ENCODE peak calls at places on chromosomes 7 and 10, in four cellular contexts. One of them, this sample, is unnamed.

GRCh38 chr7:43535031-43535451 is 47.9 kb upstream of the STK17A start:
- DNase-seq in H9: no peak
- DNase-seq in ascending aorta: no peak
- DNase-seq in psoas muscle: no peak
- DNase-seq in this sample: no peak

GRCh38 chr10:131577178-131577555 is 265.6 kb upstream of the TCERG1L start:
- DNase-seq in H9: no peak
- DNase-seq in ascending aorta: peak
- DNase-seq in psoas muscle: no peak
- DNase-seq in this sample: no peak

GRCh38 chr7:116802784-116803183 is 59.6 kb upstream of the CAPZA2 start:
- DNase-seq in H9: no peak
- DNase-seq in ascending aorta: no peak
- DNase-seq in psoas muscle: no peak
- DNase-seq in this sample: no peak

GRCh38 chr10:119370046-119370770 is 162.8 kb downstream of the GRK5 start:
- DNase-seq in H9: no peak
- DNase-seq in ascending aorta: peak
- DNase-seq in psoas muscle: no peak
- DNase-seq in this sample: no peak

GRCh38 chr7:93006480-93007095 is 111.2 kb downstream of the SAMD9 start:
- DNase-seq in H9: no peak
- DNase-seq in ascending aorta: no peak
- DNase-seq in psoas muscle: no peak
- DNase-seq in this sample: no peak

GRCh38 chr10:24202181-24202570 is 6.8 kb upstream of the KIAA1217 start:
- DNase-seq in H9: peak
- DNase-seq in ascending aorta: no peak
- DNase-seq in psoas muscle: no peak
- DNase-seq in this sample: no peak

GRCh38 chr7:3294432-3295100 is 6.5 kb upstream of the SDK1 start:
- DNase-seq in H9: peak
- DNase-seq in ascending aorta: no peak
- DNase-seq in psoas muscle: no peak
- DNase-seq in this sample: no peak

GRCh38 chr7:151504715-151505326 is 14.9 kb downstream of the RHEB start:
- DNase-seq in H9: no peak
- DNase-seq in ascending aorta: no peak
- DNase-seq in psoas muscle: no peak
- DNase-seq in this sample: no peak

GRCh38 chr7:44158873-44159631 is 17.9 kb upstream of the MYL7 start:
- DNase-seq in H9: no peak
- DNase-seq in ascending aorta: peak
- DNase-seq in psoas muscle: no peak
- DNase-seq in this sample: peak

GRCh38 chr7:45867471-45867870 is 5.4 kb downstream of the CCDC201 start:
- DNase-seq in H9: no peak
- DNase-seq in ascending aorta: no peak
- DNase-seq in psoas muscle: no peak
- DNase-seq in this sample: no peak

GRCh38 chr7:45869426-45869825 is 3.5 kb downstream of the CCDC201 start:
- DNase-seq in H9: no peak
- DNase-seq in ascending aorta: no peak
- DNase-seq in psoas muscle: no peak
- DNase-seq in this sample: no peak

GRCh38 chr7:45865594-45866410 is 7.1 kb downstream of the CCDC201 start:
- DNase-seq in H9: no peak
- DNase-seq in ascending aorta: no peak
- DNase-seq in psoas muscle: no peak
- DNase-seq in this sample: no peak

GRCh38 chr7:45863715-45864114 is 9.2 kb downstream of the CCDC201 start:
- DNase-seq in H9: peak
- DNase-seq in ascending aorta: no peak
- DNase-seq in psoas muscle: no peak
- DNase-seq in this sample: no peak
- TF ChIP-seq CTCF in H9: peak
- TF ChIP-seq CTCF in ascending aorta: no peak
- TF ChIP-seq CTCF in psoas muscle: no peak
- TF ChIP-seq CTCF in this sample: no peak

DNA sequence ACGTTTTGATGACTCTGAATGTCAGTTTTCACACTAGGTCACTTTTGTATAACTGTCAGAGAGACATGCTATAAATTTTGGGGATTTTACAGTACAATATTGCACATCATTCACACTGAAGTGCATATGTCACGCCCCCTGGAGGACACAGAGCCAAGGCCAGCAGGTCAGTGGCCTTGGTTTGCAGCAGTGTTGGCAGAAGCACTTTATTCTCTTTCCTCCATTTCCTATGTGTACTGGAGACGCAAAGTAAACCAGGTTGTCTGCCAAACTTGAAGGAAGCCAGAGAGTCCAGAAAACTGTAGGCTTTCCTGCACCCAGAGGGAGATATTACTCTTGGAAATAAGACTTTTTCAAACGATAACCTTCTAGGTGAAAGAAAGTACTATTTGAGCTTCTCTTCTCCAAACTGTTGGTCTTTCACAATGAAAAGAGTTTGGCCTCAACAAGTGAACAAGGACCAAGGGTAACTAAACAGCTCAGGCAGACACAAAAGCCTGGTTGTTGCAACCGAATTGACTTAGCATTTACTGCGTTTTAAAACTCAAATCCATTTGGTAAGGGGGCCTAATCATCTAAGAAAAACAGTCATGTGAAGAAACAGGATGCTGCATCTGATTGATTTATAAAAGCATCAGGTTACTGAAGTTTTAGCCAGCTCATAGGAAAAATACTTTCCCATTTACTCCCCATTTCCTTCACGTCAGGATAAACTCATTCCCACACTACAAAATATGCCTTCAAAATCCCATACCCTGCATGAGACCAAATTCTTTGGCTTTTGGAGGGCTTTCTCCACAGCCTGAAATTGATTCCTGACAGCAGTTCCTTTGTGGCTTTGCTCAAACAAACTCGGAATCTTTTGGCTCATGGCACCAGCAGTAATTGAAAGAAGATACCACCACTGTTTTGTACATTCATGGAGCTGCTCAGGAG is 83.0 kb upstream of the SEC61G start:
- DNase-seq in H9: peak
- DNase-seq in ascending aorta: no peak
- DNase-seq in psoas muscle: no peak
- DNase-seq in this sample: no peak
- TF ChIP-seq CTCF in H9: peak
- TF ChIP-seq CTCF in ascending aorta: peak
- TF ChIP-seq CTCF in psoas muscle: peak
- TF ChIP-seq CTCF in this sample: no peak

DNA sequence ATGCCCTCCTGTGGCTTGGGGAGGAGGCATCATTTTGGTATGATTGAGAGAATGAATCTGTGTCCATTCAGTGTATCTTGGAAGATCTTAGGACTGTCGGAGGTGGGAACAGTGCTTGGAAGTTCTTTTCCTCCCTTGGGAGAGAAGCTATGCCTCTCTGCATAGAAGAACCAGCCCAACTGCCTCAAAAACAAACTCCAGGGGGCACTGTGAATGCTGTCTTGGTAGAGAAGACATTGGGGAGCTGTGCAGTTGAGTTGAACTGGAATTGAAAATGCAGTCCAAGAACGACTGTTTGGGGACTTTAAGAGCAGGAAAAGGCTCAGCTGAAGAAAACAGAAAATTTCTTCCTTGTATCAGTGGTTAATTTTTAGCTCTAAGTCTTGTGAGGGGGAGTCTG is 4.9 kb upstream of the GJD4 start:
- DNase-seq in H9: no peak
- DNase-seq in ascending aorta: no peak
- DNase-seq in psoas muscle: no peak
- DNase-seq in this sample: no peak
- TF ChIP-seq CTCF in H9: peak
- TF ChIP-seq CTCF in ascending aorta: no peak
- TF ChIP-seq CTCF in psoas muscle: no peak
- TF ChIP-seq CTCF in this sample: no peak

DNA sequence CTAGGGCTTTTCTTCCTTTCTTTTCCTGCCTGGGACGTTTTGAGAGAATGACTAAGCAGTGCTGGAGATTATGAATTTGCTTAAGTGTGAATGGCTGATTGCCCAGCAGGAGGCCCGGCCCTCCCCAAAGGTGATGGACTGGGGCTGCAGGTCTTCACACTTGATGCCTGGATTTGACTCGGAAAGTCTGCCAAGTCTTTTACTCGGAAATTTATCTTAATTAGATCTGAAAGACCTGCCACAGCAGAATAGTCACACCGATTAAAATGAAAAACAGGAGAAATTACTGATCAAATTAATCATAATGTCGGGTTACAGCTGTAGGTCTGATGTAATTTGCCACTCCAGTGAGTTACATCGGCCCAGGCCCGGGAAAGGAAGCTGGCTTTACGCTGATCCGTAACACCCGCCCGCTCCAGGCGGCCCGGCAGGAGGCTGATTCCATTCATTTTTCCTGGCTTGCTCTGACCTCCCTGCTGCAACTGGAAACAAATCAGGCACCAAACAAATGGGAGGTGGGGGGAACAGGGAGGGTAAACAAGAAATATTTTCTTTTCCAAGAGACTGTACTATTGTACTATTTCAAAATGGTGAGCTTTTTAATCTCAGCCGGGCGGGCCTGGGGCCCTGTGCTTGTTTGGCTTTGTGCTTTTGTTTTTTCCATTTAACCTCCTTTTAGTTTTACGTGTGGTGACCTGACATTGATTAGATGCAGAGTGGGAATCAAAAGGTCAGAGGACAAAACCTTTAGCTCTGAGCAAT is 212.4 kb upstream of the YAE1 start:
- DNase-seq in H9: peak
- DNase-seq in ascending aorta: no peak
- DNase-seq in psoas muscle: no peak
- DNase-seq in this sample: no peak
- TF ChIP-seq CTCF in H9: no peak
- TF ChIP-seq CTCF in ascending aorta: peak
- TF ChIP-seq CTCF in psoas muscle: no peak
- TF ChIP-seq CTCF in this sample: no peak

DNA sequence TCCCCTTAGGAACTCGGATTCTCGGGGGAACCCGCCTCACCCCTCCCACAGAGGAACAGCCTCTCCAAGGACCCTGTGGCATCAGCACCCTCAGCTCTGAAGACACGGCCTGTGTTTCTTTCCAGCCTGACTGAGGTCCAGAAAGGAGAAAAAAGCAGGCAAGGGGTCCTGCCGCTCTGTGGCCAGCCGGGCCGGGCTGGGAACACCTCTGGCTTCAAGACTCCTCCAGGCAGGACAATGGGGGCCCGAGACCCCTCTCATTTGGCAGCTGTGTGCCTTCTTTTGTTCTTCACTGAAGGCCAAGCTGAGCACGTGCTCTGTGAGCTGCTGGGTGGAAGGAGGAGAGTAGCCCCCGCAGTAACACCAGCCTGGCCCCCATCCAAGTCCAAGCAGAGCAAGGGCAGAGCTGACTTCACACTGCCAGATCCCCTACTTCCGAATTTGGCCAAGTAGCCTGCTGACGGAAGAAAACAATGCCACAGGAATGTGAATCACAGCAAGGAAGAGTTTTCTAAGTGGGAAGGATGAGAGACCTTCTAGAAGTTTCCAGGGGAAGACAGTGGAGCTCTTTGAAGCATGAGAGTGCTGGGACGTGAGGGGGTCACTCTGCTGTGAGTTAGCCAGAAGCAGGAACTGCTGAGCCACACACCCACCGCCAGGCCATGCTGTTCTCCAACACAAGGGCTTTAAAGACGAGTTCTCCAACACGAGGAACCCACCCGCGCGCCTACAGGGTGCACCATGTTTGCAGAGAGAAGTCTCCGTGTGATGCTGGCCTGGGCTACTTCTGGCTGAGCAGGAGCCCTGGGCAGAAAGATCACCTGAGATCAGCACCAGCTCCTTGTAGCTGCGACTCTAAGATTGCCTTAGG is 3.1 kb downstream of the CNPY1 start:
- DNase-seq in H9: peak
- DNase-seq in ascending aorta: no peak
- DNase-seq in psoas muscle: no peak
- DNase-seq in this sample: no peak
- TF ChIP-seq CTCF in H9: peak
- TF ChIP-seq CTCF in ascending aorta: no peak
- TF ChIP-seq CTCF in psoas muscle: no peak
- TF ChIP-seq CTCF in this sample: no peak

GRCh38 chr10:112282086-112282485 is 1.1 kb upstream of the TECTB start:
- DNase-seq in H9: no peak
- DNase-seq in ascending aorta: no peak
- DNase-seq in psoas muscle: no peak
- DNase-seq in this sample: no peak

GRCh38 chr10:112280205-112280921 is 2.8 kb upstream of the TECTB start:
- DNase-seq in H9: no peak
- DNase-seq in ascending aorta: no peak
- DNase-seq in psoas muscle: no peak
- DNase-seq in this sample: no peak

GRCh38 chr10:112279482-112279881 is 3.7 kb upstream of the TECTB start:
- DNase-seq in H9: no peak
- DNase-seq in ascending aorta: no peak
- DNase-seq in psoas muscle: no peak
- DNase-seq in this sample: no peak

GRCh38 chr10:112286837-112287818 is 3.9 kb downstream of the TECTB start:
- DNase-seq in H9: no peak
- DNase-seq in ascending aorta: no peak
- DNase-seq in psoas muscle: no peak
- DNase-seq in this sample: no peak

DNA sequence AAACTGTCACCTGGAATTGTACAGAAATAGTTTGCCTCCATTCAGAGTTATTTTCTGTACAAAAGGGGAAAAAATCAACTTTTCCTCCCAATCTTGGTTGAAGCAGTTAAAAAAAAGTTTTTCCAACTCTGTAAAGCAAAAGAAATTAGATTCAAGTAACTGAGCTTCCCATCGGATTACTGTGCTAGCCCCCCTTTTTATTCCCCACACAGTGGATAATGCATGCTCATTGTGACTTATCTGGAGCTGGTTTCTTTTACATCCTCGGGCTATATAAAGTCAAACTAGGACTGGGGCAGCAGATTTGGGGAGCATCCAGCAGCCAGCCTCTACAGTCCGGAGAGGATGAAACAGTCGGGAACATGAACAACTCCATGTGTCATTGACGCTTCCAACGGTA is at the start of gene TECTB:
- DNase-seq in H9: no peak
- DNase-seq in ascending aorta: no peak
- DNase-seq in psoas muscle: no peak
- DNase-seq in this sample: no peak
- TF ChIP-seq CTCF in H9: no peak
- TF ChIP-seq CTCF in ascending aorta: no peak
- TF ChIP-seq CTCF in psoas muscle: no peak
- TF ChIP-seq CTCF in this sample: no peak

This sample was measured in coronary artery.